ENCODE peak calls at places on chromosomes 5 and 9, in five cellular contexts. W is heart left ventricle, U is BJ, M is kidney epithelial cell, D is mammary epithelial cell. L is an unnamed sample. For H3K36me3, the result is how much of the 10 kb centered on the place peaks cover.

GRCh38 chr5:32627219-32627880 is 42.0 kb downstream of the SUB1 start:
- DNase-seq in D (no peak), M (no peak), U (no peak), W (no peak), L (peak)

GRCh38 chr9:23342296-23342695 is 483.7 kb downstream of the ELAVL2 start:
- DNase-seq in D (peak), M (no peak), U (no peak), W (no peak), L (peak)

GRCh38 chr9:115008536-115008935 is 78.1 kb upstream of the TNFSF8 start:
- DNase-seq in W (no peak), D (peak), M (peak), U (peak), L (peak)

GRCh38 chr5:169635933-169636332 is 1.1 kb upstream of the DOCK2 start:
- DNase-seq in D (no peak), U (no peak), W (no peak), M (no peak), L (no peak)

GRCh38 chr9:110246214-110246613 is 10.1 kb downstream of the TXN start:
- DNase-seq in W (no peak), U (no peak), D (no peak), M (no peak), L (no peak)

GRCh38 chr5:87121315-87122170 is 146.1 kb upstream of the RASA1 start:
- DNase-seq in U (peak), W (no peak), M (peak), D (peak), L (peak)

GRCh38 chr9:123364241-123364824 is 8.3 kb downstream of the CRB2 start:
- DNase-seq in U (no peak), M (peak), D (no peak), W (no peak), L (peak)

GRCh38 chr5:6377121-6377520 is 1.2 kb downstream of the MED10 start:
- DNase-seq in M (no peak), D (no peak), U (no peak), W (no peak), L (peak)

GRCh38 chr9:106830527-106831140 is 32.3 kb upstream of the ZNF462 start:
- DNase-seq in D (peak), M (no peak), U (no peak), W (peak), L (peak)

GRCh38 chr9:93354451-93354850 is 97.0 kb upstream of the FAM120A start:
- DNase-seq in W (no peak), D (peak), M (peak), U (no peak), L (peak)

GRCh38 chr5:134503088-134503936 is 22.2 kb upstream of the JADE2 start:
- DNase-seq in M (peak), D (peak), U (peak), W (peak), L (peak)

GRCh38 chr5:74641014-74641777 is 668 bp upstream of the ENC1 start:
- DNase-seq in M (no peak), U (no peak), D (peak), W (peak), L (peak)

GRCh38 chr9:98332405-98332831 is 77.0 kb upstream of the TBC1D2 start:
- DNase-seq in M (no peak), D (no peak), W (no peak), U (no peak), L (peak)

GRCh38 chr9:74760031-74760700 is 127.6 kb downstream of the TRPM6 start:
- DNase-seq in D (peak), M (peak), W (no peak), U (peak), L (peak)

GRCh38 chr5:113984928-113985327 is 376.9 kb upstream of the KCNN2 start:
- DNase-seq in D (no peak), M (no peak), W (no peak), U (no peak), L (no peak)

DNA sequence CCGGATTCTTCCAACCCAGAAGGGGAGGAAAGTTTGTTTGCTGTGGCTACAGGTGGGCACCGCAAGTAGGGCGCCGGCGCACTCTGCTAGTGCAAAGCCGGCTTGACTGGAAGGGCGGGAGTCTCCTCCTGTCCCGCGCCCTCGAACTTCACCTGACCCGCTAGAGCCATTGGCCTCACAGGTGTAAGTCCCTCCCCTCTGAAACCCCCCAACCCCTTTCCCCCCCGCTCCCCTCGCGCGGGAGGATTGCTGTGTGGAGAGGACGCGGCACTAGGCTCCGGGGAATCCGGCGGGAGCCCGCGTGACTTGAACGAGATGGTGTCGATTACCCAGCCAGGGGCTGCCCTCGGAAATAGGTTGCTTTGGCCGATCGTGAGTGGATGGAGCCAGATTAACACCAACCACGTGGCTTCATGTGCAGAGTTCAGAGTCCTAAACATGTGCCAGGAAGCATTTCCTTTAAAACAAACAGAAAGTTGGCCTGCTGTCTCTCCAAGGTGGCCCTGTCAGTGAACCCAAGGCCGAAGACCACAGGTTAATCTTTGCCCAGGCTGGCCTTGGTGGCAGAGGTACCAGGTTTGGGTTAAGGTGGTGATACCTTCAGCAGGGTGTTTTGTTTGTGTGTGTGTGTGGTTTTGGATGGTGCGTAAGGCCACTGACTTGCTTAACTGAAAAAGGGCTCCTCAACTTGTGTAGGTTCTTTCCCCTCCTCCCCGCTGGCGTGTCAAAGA is 1.0 kb downstream of the IQGAP2 start:
- DNase-seq in W (peak), U (no peak), M (no peak), D (no peak), L (no peak)
- H3K4me3 ChIP-seq in W (peak), U (no peak), M (peak), D (no peak), L (no peak)

GRCh38 chr5:139368613-139369012 is 14.5 kb downstream of the SLC23A1 start:
- DNase-seq in D (no peak), M (no peak), W (no peak), U (no peak), L (peak)
- H3K36me3 ChIP-seq in D (under half), M (under half), W (under half), U (under half), L (under half)

GRCh38 chr9:18296702-18297531 is 177.0 kb upstream of the ADAMTSL1 start:
- DNase-seq in W (no peak), U (peak), M (no peak), D (peak), L (peak)
- H3K4me3 ChIP-seq in W (peak), U (peak), M (no peak), D (no peak), L (no peak)

DNA sequence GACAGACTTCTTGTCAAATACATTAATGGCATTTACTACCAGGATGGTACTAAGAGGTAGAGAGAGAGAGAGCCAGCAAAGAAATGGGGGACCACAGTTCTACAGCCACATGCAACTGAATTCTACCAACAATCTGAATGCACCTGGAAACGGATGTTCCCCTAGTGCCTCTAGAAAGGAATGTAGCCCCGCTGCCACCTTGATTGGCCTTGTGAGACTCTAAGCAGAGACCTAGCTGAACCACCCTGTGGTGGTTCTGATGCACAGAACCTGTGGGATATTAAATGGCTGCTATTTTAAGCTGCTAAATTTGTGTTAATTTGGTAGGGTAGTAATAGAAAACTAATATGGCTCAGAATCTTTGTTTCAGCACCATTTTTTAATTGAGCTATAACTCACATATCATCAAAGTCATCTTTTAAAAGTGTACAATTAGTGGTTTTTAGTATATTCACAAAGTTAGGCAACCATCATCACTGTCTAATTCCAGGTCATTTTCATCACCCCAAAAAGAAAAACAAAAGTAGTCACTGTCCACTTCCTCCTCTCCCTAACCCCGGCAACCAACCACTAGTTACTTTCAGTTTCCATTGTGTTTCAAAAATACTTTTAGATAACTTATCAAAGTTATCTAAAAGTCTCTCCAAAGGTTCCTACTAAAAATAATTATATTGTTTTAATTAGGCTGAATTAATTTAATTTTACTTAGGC is 51.7 kb downstream of the CPLANE1 start:
- DNase-seq in D (no peak), M (no peak), W (no peak), U (no peak), L (no peak)
- H3K36me3 ChIP-seq in D (under half), M (under half), W (under half), U (under half), L (under half)

GRCh38 chr9:134455537-134455936 is 129.3 kb downstream of the RXRA start:
- DNase-seq in U (no peak), D (no peak), M (no peak), W (no peak), L (no peak)
- H3K4me3 ChIP-seq in U (peak), D (no peak), M (no peak), W (peak), L (no peak)

GRCh38 chr9:125906144-125906543 is 159.0 kb downstream of the PBX3 start:
- DNase-seq in W (no peak), U (peak), D (no peak), M (no peak), L (peak)

GRCh38 chr9:125904155-125904841 is 157.1 kb downstream of the PBX3 start:
- DNase-seq in M (no peak), U (no peak), W (no peak), D (no peak), L (peak)

GRCh38 chr9:125906893-125907292 is 159.7 kb downstream of the PBX3 start:
- DNase-seq in W (no peak), U (no peak), D (no peak), M (no peak), L (no peak)

GRCh38 chr9:125902224-125902623 is 155.1 kb downstream of the PBX3 start:
- DNase-seq in M (no peak), U (no peak), D (peak), W (no peak), L (peak)

GRCh38 chr9:125902865-125903512 is 155.8 kb downstream of the PBX3 start:
- DNase-seq in U (no peak), D (no peak), W (no peak), M (no peak), L (no peak)
- H3K36me3 ChIP-seq in U (under half), D (under half), W (under half), M (under half), L (under half)